ENCODE peak calls at places on chromosomes 5 and 9, in four cellular contexts. N is Peyer's patch, V is nucleus accumbens, O is AG08396. E is an unnamed sample.
A peak's percentile ranks its signal among the peaks of the same experiment; 100 is the strongest.

GRCh38 chr5:142717582-142718215 is 31.8 kb upstream of the FGF1 start:
- DNase-seq in V (no peak), O (peak; percentile 55), N (no peak), E (peak; percentile 78)

GRCh38 chr9:114968710-114969109 is 38.3 kb upstream of the TNFSF8 start:
- DNase-seq in V (no peak), O (no peak), N (no peak), E (no peak)

GRCh38 chr5:149981233-149981632 is 19.2 kb downstream of the TIGD6 start:
- DNase-seq in V (no peak), N (no peak), O (no peak), E (no peak)

GRCh38 chr9:88532320-88532719 is 2.7 kb upstream of the NXNL2 start:
- DNase-seq in V (no peak), O (no peak), N (no peak), E (no peak)

GRCh38 chr9:111514967-111515366 is 10.0 kb upstream of the ZNF483 start:
- DNase-seq in V (no peak), O (no peak), N (no peak), E (no peak)

GRCh38 chr9:105385372-105385985 is 62.4 kb upstream of the FSD1L start:
- DNase-seq in O (no peak), N (peak; percentile 35), V (no peak), E (no peak)

GRCh38 chr5:138149530-138149929 is 10.3 kb upstream of the NME5 start:
- DNase-seq in N (no peak), O (no peak), V (no peak), E (no peak)

GRCh38 chr9:124388275-124389048 is 26.8 kb downstream of the PSMB7 start:
- DNase-seq in O (no peak), N (no peak), V (no peak), E (no peak)

GRCh38 chr5:139863855-139864558 is 68.4 kb downstream of the PSD2 start:
- DNase-seq in O (peak; percentile 85), N (peak; percentile 64), V (peak; percentile 48), E (peak; percentile 54)

GRCh38 chr5:69374911-69375446 is 5.4 kb downstream of the RAD17 start:
- DNase-seq in N (no peak), O (no peak), V (no peak), E (no peak)

GRCh38 chr9:131732636-131733340 is 7.1 kb downstream of the RAPGEF1 start:
- DNase-seq in V (no peak), O (no peak), N (peak; percentile 77), E (no peak)

GRCh38 chr5:159161361-159162214 is 47.8 kb downstream of the RNF145 start:
- DNase-seq in N (no peak), O (no peak), V (no peak), E (no peak)

E was measured in SW480.